ENCODE peak calls at places on chromosome 14, in four cellular contexts. D is GM12878, I is K562, E is H1. K is an unnamed sample.

GRCh38 chr14:93023039-93023438 is 92.7 kb downstream of the ITPK1 start:
- DNase-seq in D (no peak), I (peak; percentile 47), E (no peak), K (peak; percentile 83)

GRCh38 chr14:31170411-31170810 is 37.2 kb downstream of the HECTD1 start:
- DNase-seq in E (no peak), I (no peak), D (no peak), K (no peak)

GRCh38 chr14:55609681-55610080 is 29.7 kb downstream of the KTN1 start:
- DNase-seq in E (no peak), I (no peak), D (no peak), K (no peak)

GRCh38 chr14:90839024-90839888 is 23.0 kb upstream of the TTC7B start:
- DNase-seq in I (no peak), D (no peak), E (no peak), K (no peak)

GRCh38 chr14:62694075-62694474 is 351.2 kb downstream of the KCNH5 start:
- DNase-seq in D (no peak), E (no peak), I (no peak), K (no peak)

GRCh38 chr14:25056688-25057078 is 6.7 kb upstream of the STXBP6 start:
- DNase-seq in E (no peak), D (no peak), I (no peak), K (no peak)

GRCh38 chr14:100022772-100023451 is 42.3 kb upstream of the EVL start:
- DNase-seq in D (no peak), E (no peak), I (no peak), K (no peak)

GRCh38 chr14:34713681-34714319 is 593 bp downstream of the CFL2 start:
- DNase-seq in D (no peak), E (no peak), I (peak; percentile 33), K (no peak)

GRCh38 chr14:93156693-93157369 is 27.9 kb downstream of the MOAP1 start:
- DNase-seq in D (no peak), I (no peak), E (no peak), K (no peak)

GRCh38 chr14:100604709-100605108 is 17.5 kb upstream of the BEGAIN start:
- DNase-seq in E (no peak), I (no peak), D (no peak), K (no peak)

GRCh38 chr14:64696355-64696844 is 7.8 kb upstream of the PLEKHG3 start:
- DNase-seq in E (no peak), I (no peak), D (no peak), K (no peak)

GRCh38 chr14:77092676-77093075 is 5.4 kb upstream of the CIPC start:
- DNase-seq in E (no peak), I (no peak), D (no peak), K (no peak)

GRCh38 chr14:62209287-62209899 is 447.2 kb downstream of the SNAPC1 start:
- DNase-seq in E (no peak), I (no peak), D (no peak), K (no peak)

GRCh38 chr14:21090194-21090939 is 8.1 kb downstream of the ZNF219 start:
- DNase-seq in I (peak; percentile 36), E (peak; percentile 90), D (no peak), K (peak; percentile 87)

GRCh38 chr14:32711103-32711680 is 227.5 kb upstream of the NPAS3 start:
- DNase-seq in D (no peak), E (no peak), I (peak; percentile 19), K (peak; percentile 29)

GRCh38 chr14:80269338-80269935 is 58.1 kb upstream of the DIO2 start:
- DNase-seq in E (no peak), I (no peak), D (no peak), K (no peak)

GRCh38 chr14:64732066-64732465 is 27.8 kb downstream of the PLEKHG3 start:
- DNase-seq in I (no peak), E (no peak), D (no peak), K (no peak)

GRCh38 chr14:67940894-67941455 is 121.4 kb downstream of the RAD51B start:
- DNase-seq in I (no peak), E (no peak), D (no peak), K (no peak)

GRCh38 chr14:61461808-61462275 is 140.5 kb downstream of the PRKCH start:
- DNase-seq in D (no peak), I (peak; percentile 43), E (peak; percentile 43), K (peak; percentile 44)

GRCh38 chr14:97415907-97416306 is 618.7 kb downstream of the VRK1 start:
- DNase-seq in D (no peak), E (no peak), I (no peak), K (no peak)

GRCh38 chr14:97420211-97420610 is 623.0 kb downstream of the VRK1 start:
- DNase-seq in E (no peak), I (no peak), D (no peak), K (no peak)

GRCh38 chr14:97416550-97416949 is 619.4 kb downstream of the VRK1 start:
- DNase-seq in I (no peak), E (no peak), D (no peak), K (no peak)

GRCh38 chr14:97414718-97415098 is 617.5 kb downstream of the VRK1 start:
- DNase-seq in D (no peak), I (no peak), E (no peak), K (no peak)

GRCh38 chr14:97417331-97417730 is 620.1 kb downstream of the VRK1 start:
- DNase-seq in E (no peak), I (no peak), D (no peak), K (no peak)
- TF ChIP-seq NRF1 in E (no peak), I (no peak), D (no peak), K (no peak)

GRCh38 chr14:96739511-96739910 is 57.7 kb upstream of the VRK1 start:
- DNase-seq in E (no peak), I (no peak), D (no peak), K (no peak)

GRCh38 chr14:96734076-96734622 is 63.0 kb upstream of the VRK1 start:
- DNase-seq in D (no peak), E (no peak), I (no peak), K (no peak)

GRCh38 chr14:96737869-96738268 is 59.3 kb upstream of the VRK1 start:
- DNase-seq in E (no peak), D (no peak), I (no peak), K (no peak)

GRCh38 chr14:96730386-96730785 is 66.8 kb upstream of the VRK1 start:
- DNase-seq in E (no peak), D (no peak), I (no peak), K (no peak)

GRCh38 chr14:96735509-96735908 is 61.7 kb upstream of the VRK1 start:
- DNase-seq in I (no peak), D (no peak), E (no peak), K (peak; percentile 42)
- TF ChIP-seq NRF1 in I (no peak), D (no peak), E (no peak), K (no peak)

GRCh38 chr14:70045296-70045695 is 143.5 kb downstream of the SLC8A3 start:
- DNase-seq in I (no peak), D (no peak), E (no peak), K (no peak)
- TF ChIP-seq NRF1 in I (no peak), D (no peak), E (no peak), K (no peak)

GRCh38 chr14:70186826-70187483 is 1.8 kb downstream of the SLC8A3 start:
- DNase-seq in I (no peak), E (peak; percentile 62), D (no peak), K (peak; percentile 83)

GRCh38 chr14:70188608-70189540 is at the start of gene SLC8A3:
- DNase-seq in D (no peak), E (peak; percentile 73), I (no peak), K (peak; percentile 85)

GRCh38 chr14:70190156-70190555 is 1.4 kb upstream of the SLC8A3 start:
- DNase-seq in D (no peak), I (no peak), E (no peak), K (no peak)

GRCh38 chr14:70188292-70188607 is 501 bp downstream of the SLC8A3 start:
- DNase-seq in D (no peak), I (no peak), E (peak; percentile 70), K (peak; percentile 71)

DNA sequence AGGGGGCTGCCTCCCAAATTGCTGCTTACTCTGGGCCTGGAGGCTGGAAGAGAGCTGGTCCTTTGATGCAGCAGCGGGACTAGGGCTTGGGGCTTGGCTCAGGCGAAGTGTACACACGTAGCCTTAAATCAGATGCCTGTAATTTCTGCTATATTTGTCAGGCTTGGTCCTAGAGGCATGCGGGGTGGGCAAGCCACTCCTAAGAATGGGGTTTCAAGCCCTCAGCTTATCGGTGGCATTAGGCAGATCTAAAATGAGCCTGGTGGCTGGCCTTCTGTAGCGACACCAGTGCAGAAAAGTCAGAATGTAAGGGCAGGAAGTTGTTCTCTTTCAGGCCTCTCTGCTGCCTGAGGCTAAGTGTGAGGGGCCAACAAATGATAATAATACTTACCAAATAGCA is 927 bp upstream of the SLC8A3 start:
- DNase-seq in E (no peak), I (no peak), D (no peak), K (peak; percentile 52)
- TF ChIP-seq NRF1 in E (no peak), I (no peak), D (no peak), K (no peak)

GRCh38 chr14:95490727-95491451 is 25.6 kb downstream of the SYNE3 start:
- DNase-seq in I (no peak), E (no peak), D (no peak), K (no peak)
- TF ChIP-seq NRF1 in I (no peak), E (no peak), D (no peak), K (no peak)

GRCh38 chr14:87483651-87484260 is 509.2 kb downstream of the GALC start:
- DNase-seq in D (no peak), E (no peak), I (no peak), K (no peak)

GRCh38 chr14:87492556-87492955 is 500.4 kb downstream of the GALC start:
- DNase-seq in I (no peak), E (no peak), D (no peak), K (no peak)

GRCh38 chr14:87491816-87492215 is 501.2 kb downstream of the GALC start:
- DNase-seq in E (no peak), I (no peak), D (no peak), K (no peak)

GRCh38 chr14:87494010-87494409 is 499.0 kb downstream of the GALC start:
- DNase-seq in D (no peak), I (no peak), E (no peak), K (no peak)

GRCh38 chr14:87489196-87489819 is 503.7 kb downstream of the GALC start:
- DNase-seq in D (no peak), E (no peak), I (no peak), K (no peak)
- TF ChIP-seq NRF1 in D (no peak), E (no peak), I (no peak), K (no peak)

GRCh38 chr14:102461490-102462317 is 47.9 kb downstream of the ANKRD9 start:
- DNase-seq in D (no peak), I (no peak), E (no peak), K (no peak)
- TF ChIP-seq NRF1 in D (no peak), I (no peak), E (no peak), K (no peak)